ENCODE peak calls at places on chromosomes 5 and 9, in seven cellular contexts. Q, V, L, E, A, H and J are unnamed samples.

GRCh38 chr5:121366515-121366914 is 485.2 kb upstream of the FTMT start:
- DNase-seq in Q (no peak), V (no peak), L (peak), E (no peak), A (no peak), H (no peak), J (peak)

GRCh38 chr9:132901859-132902831 is 23.4 kb downstream of the SPACA9 start:
- DNase-seq in Q (peak), V (peak), L (peak), E (peak), A (peak), H (peak), J (peak)

GRCh38 chr5:19406576-19407365 is 581.2 kb downstream of the CDH18 start:
- DNase-seq in Q (no peak), V (no peak), L (no peak), E (no peak), A (no peak), H (no peak), J (no peak)

GRCh38 chr9:123470121-123470851 is 114.3 kb downstream of the CRB2 start:
- DNase-seq in Q (peak), V (no peak), L (no peak), E (peak), A (no peak), H (no peak), J (no peak)

GRCh38 chr9:26682796-26683496 is 209.7 kb downstream of the CAAP1 start:
- DNase-seq in Q (peak), V (no peak), L (no peak), E (no peak), A (no peak), H (no peak), J (no peak)

GRCh38 chr5:147307170-147307569 is 72.3 kb downstream of the STK32A start:
- DNase-seq in Q (no peak), V (no peak), L (no peak), E (no peak), A (no peak), H (no peak), J (no peak)

GRCh38 chr5:140312791-140313189 is 9.9 kb upstream of the PFDN1 start:
- DNase-seq in Q (no peak), V (no peak), L (no peak), E (no peak), A (no peak), H (no peak), J (no peak)

GRCh38 chr5:124841829-124842712 is 95.6 kb upstream of the ZNF608 start:
- DNase-seq in Q (no peak), V (no peak), L (no peak), E (peak), A (no peak), H (no peak), J (peak)

GRCh38 chr5:60226128-60226527 is 332.6 kb upstream of the PDE4D start:
- DNase-seq in Q (no peak), V (no peak), L (no peak), E (no peak), A (no peak), H (no peak), J (no peak)

GRCh38 chr5:174563899-174564298 is 160.5 kb upstream of the MSX2 start:
- DNase-seq in Q (no peak), V (no peak), L (no peak), E (no peak), A (no peak), H (no peak), J (peak)

GRCh38 chr5:38463634-38464521 is 92.6 kb downstream of the LIFR start:
- DNase-seq in Q (no peak), V (no peak), L (peak), E (peak), A (no peak), H (no peak), J (peak)

GRCh38 chr5:105218018-105218417 is 1655.4 kb upstream of the NUDT12 start:
- DNase-seq in Q (peak), V (no peak), L (no peak), E (no peak), A (no peak), H (no peak), J (no peak)

GRCh38 chr5:145983461-145983860 is 47.1 kb downstream of the SH3RF2 start:
- DNase-seq in Q (no peak), V (no peak), L (no peak), E (no peak), A (no peak), H (no peak), J (no peak)

GRCh38 chr9:105360344-105360743 is 87.5 kb upstream of the FSD1L start:
- DNase-seq in Q (peak), V (no peak), L (no peak), E (no peak), A (no peak), H (no peak), J (no peak)

GRCh38 chr5:170572453-170572852 is 68.6 kb downstream of the KCNIP1 start:
- DNase-seq in Q (no peak), V (no peak), L (no peak), E (no peak), A (no peak), H (no peak), J (no peak)

GRCh38 chr5:1555011-1555807 is 31.4 kb upstream of the LPCAT1 start:
- DNase-seq in Q (no peak), V (no peak), L (peak), E (no peak), A (no peak), H (peak), J (peak)

GRCh38 chr5:159764283-159764927 is 151.9 kb upstream of the ADRA1B start:
- DNase-seq in Q (peak), V (no peak), L (peak), E (peak), A (no peak), H (no peak), J (peak)

GRCh38 chr9:106526805-106527204 is 336.2 kb upstream of the ZNF462 start:
- DNase-seq in Q (no peak), V (no peak), L (no peak), E (no peak), A (no peak), H (no peak), J (no peak)

GRCh38 chr9:25207402-25207801 is 470.8 kb downstream of the TUSC1 start:
- DNase-seq in Q (no peak), V (no peak), L (no peak), E (no peak), A (no peak), H (no peak), J (no peak)

DNA sequence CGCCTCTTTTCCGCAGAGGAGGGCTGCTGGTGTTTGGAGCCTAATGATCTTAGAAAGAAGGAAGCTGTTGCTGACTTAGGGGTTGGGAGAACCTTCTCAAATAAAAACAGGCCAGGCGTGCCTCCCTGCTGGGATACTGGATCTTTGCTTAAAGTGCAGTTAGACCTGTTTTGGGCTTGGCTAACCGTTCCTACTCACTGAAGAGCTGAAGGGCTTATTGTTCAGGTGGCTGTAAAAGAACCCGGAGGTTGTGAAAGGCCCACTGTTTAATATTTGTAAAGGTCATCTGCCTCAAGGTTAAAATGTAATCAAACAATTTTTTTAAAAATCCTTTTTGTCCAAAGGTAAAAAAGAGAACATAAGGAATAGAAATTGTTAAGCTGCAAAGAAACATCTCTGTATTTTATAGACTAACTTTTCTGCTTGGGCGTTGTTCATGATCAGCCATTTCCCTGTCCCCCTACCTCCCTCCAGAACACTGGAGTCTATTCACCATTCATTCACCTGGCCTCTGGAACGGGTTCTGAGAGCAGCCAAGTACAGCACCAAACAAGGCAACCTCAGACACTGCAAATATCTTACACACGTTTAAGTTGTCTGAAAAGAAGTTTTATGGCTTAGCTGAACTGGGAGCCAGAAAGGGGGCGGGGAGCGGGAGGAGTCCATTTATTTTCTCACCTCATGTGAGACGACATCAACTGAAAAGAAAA is 18.6 kb upstream of the MTMR12 start:
- DNase-seq in Q (no peak), V (no peak), L (no peak), E (no peak), A (no peak), H (no peak), J (no peak)
- H2BK120ac ChIP-seq in Q (no peak), V (no peak), L (no peak), E (no peak), A (no peak), H (no peak), J (no peak)

DNA sequence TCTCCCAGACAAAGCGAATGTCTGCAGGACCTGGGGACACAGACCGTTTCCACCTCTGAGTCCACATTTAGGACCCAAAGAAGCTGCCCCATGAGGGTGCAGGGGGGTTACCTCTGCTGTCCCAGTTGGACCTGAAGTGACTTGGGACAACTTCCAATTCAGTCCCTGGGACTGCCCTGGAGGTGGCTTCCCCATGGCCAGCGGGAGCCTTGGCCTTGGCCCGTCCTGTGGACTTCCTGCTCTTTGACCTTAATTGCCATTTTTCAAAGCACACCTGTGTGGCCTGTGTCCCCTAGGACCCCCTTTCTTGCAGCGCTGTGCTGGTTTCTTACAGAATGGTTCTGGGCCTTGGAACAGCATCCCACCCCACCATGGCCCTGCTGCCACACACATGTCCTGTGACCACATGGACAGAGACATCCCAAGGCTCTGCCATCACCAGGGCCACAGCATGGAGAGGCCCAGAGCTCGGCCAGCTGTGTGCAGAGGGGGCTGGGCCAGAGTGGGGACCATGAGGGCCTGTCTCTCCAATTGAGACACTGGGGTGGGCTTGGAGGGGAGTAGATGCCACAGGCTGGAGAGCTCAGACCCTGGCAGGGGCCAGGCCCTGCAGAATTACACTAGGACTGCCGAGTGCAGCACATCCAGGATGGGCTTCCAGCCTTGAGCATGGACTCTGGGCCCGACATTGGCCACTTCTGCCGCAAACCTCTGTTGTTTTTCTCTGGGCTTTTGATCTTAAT is 45.8 kb downstream of the SECISBP2 start:
- DNase-seq in Q (no peak), V (no peak), L (no peak), E (no peak), A (no peak), H (no peak), J (no peak)
- H2BK120ac ChIP-seq in Q (no peak), V (no peak), L (no peak), E (no peak), A (no peak), H (no peak), J (no peak)

DNA sequence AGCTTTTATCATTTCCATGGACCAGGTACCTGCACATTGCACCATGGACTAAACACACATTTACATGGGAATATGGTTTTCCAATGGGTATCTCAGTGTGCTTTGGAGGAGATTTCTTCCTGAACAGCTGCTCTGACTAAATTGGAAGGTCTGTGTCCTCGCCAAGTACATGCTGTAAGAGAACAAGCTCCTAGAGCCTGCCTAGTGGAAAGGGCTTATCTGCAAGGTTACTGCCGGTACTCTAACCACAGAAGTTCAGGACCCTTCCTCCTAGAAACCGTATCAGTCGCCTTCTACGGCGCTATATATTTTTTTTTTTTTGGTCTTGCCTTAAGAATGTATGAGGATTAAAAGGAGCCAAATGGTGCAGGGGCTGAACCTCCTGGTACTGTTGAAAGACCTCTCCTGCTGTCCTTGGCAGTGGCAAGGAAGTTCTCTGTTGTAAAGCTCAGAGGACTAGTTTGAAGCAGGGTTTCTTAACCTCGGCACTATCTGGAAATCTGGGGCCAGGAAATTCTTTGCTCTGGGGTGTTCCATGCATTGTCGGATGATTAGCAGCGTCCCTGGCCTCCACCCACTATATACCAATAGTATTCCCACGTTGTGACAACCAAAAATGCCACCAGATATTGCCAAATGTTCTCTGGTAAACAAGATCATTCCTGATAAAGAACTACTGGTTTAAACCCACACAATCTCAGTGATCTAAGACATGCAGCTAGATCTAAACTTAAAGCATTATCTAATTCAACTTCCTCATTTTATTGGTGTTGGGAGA is 107.4 kb downstream of the FBXO38 start:
- DNase-seq in Q (peak), V (no peak), L (no peak), E (peak), A (no peak), H (no peak), J (no peak)
- H2BK120ac ChIP-seq in Q (no peak), V (no peak), L (no peak), E (no peak), A (no peak), H (no peak), J (no peak)

DNA sequence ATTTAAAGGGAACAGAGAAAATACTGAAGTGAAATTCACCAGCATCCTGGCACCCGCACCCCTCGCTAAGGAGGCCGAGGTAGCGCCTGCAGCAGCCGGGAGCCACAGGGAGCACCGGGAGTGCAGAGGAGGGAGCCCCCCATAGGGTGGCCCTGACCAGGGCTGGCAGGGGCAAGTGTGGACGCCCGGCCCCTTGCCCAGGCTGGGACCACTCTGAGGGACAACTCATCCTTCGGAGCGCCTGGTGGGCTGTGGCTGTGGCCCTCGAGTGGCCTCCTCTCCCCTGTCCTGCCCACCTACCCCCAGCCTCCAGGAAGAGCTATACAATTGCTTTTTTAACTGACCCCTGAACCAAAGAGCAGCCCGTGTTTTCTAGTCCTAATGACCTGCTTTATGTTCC is 47.0 kb downstream of the PLEKHG4B start:
- DNase-seq in Q (no peak), V (no peak), L (no peak), E (no peak), A (no peak), H (no peak), J (no peak)
- H2BK120ac ChIP-seq in Q (no peak), V (no peak), L (no peak), E (no peak), A (no peak), H (no peak), J (no peak)

GRCh38 chr5:156423597-156423996 is 96.6 kb downstream of the SGCD start:
- DNase-seq in Q (no peak), V (no peak), L (no peak), E (no peak), A (no peak), H (no peak), J (no peak)

GRCh38 chr5:156421798-156422197 is 94.8 kb downstream of the SGCD start:
- DNase-seq in Q (peak), V (no peak), L (no peak), E (no peak), A (no peak), H (no peak), J (no peak)

GRCh38 chr5:156431956-156432829 is 105.2 kb downstream of the SGCD start:
- DNase-seq in Q (peak), V (no peak), L (no peak), E (peak), A (peak), H (no peak), J (no peak)

GRCh38 chr5:156432830-156433105 is 105.8 kb downstream of the SGCD start:
- DNase-seq in Q (no peak), V (no peak), L (no peak), E (no peak), A (no peak), H (no peak), J (no peak)

GRCh38 chr5:156427315-156427714 is 100.4 kb downstream of the SGCD start:
- DNase-seq in Q (no peak), V (no peak), L (no peak), E (no peak), A (no peak), H (no peak), J (no peak)
- H2BK120ac ChIP-seq in Q (no peak), V (no peak), L (no peak), E (no peak), A (no peak), H (no peak), J (no peak)

GRCh38 chr5:161783297-161783696 is 64.6 kb upstream of the GABRA1 start:
- DNase-seq in Q (no peak), V (no peak), L (no peak), E (no peak), A (no peak), H (no peak), J (no peak)

DNA sequence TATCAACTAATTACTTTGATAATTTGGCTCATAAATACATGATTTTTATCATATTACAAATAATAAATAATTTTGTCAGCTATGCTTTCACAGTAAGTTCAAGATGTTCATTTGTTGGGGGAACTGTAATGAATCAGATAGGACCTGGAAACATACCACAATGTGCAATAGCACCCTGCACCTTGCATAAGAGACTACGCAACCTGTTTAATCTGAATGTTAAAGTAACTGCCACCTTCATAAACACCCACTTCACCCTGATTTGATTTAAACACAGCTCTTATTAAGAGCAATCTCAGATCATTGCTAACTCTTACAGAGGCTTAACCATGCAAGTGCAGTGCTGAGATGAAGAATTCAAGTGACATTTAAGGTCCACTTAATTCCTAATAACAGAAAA is 69.1 kb upstream of the GABRA1 start:
- DNase-seq in Q (no peak), V (no peak), L (no peak), E (no peak), A (no peak), H (no peak), J (no peak)
- H2BK120ac ChIP-seq in Q (no peak), V (no peak), L (no peak), E (no peak), A (no peak), H (no peak), J (no peak)

GRCh38 chr5:9054821-9055589 is 490.9 kb downstream of the SEMA5A start:
- DNase-seq in Q (no peak), V (no peak), L (no peak), E (no peak), A (no peak), H (no peak), J (peak)

GRCh38 chr5:9051779-9052178 is 494.1 kb downstream of the SEMA5A start:
- DNase-seq in Q (no peak), V (no peak), L (no peak), E (no peak), A (no peak), H (no peak), J (no peak)

GRCh38 chr5:9056046-9056445 is 489.8 kb downstream of the SEMA5A start:
- DNase-seq in Q (no peak), V (no peak), L (no peak), E (no peak), A (no peak), H (no peak), J (peak)

GRCh38 chr5:9052421-9052820 is 493.5 kb downstream of the SEMA5A start:
- DNase-seq in Q (peak), V (no peak), L (no peak), E (no peak), A (no peak), H (no peak), J (no peak)

DNA sequence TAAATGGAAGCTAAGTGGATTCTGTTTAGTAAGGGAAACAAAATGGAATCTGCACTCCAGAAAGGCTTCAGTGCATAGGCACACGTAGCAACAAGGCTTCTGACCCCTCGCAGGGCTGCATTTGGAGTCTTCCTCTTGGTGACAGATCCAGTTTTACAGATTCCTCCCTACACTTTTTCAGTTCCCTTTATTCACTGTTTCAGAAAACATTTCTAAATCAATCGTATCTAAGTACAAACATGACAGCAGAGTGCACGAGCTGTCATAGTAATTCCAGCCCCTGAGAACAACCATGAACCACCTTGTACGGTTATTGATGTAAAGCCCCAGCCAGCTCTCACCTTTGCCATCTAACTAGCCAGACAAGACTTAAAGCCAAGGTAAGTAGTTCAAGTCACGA is 491.6 kb downstream of the SEMA5A start:
- DNase-seq in Q (no peak), V (no peak), L (no peak), E (no peak), A (no peak), H (no peak), J (no peak)
- H2BK120ac ChIP-seq in Q (no peak), V (no peak), L (no peak), E (no peak), A (no peak), H (no peak), J (peak)

DNA sequence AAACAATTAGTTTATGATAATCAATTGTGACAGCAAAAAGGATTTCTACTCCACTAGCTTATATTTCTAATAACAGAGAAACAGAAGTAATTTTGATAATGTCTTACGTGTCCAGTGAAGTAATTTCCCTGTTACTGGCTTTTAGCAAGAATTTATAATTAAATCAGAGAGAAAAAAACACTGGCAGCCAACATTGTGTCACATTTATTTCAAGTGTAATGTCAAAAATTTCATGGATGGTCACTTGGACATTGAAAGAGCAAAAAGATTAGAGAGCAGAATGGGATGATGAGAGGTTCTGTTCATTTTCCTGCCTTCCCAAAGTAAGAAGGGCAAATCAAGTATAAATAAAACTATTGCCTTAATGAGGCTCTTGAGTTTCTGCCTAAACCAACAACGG is 239.3 kb upstream of the SEMA6A start:
- DNase-seq in Q (no peak), V (no peak), L (no peak), E (no peak), A (no peak), H (no peak), J (no peak)
- H2BK120ac ChIP-seq in Q (no peak), V (no peak), L (no peak), E (no peak), A (no peak), H (no peak), J (no peak)